ENCODE peak calls at places on chromosomes 3 and 15, in eight cellular contexts. T is adrenal gland, D is PC-3, N is cardiac muscle cell, A is left ventricle myocardium inferior, K is upper lobe of right lung, Y is heart left ventricle, R is GM23338. U is an unnamed sample.

GRCh38 chr3:14423963-14424362 is 21.6 kb downstream of the SLC6A6 start:
- DNase-seq in N (no peak), K (no peak), Y (no peak), D (no peak), T (no peak), R (no peak), A (no peak), U (no peak)

GRCh38 chr3:3627104-3627503 is 172.1 kb upstream of the LRRN1 start:
- DNase-seq in N (no peak), Y (no peak), A (no peak), R (no peak), K (no peak), D (no peak), T (no peak), U (no peak)

GRCh38 chr15:80693682-80694623 is 1.2 kb upstream of the ABHD17C start:
- DNase-seq in D (peak; percentile 34), Y (peak; percentile 8), A (no peak), T (no peak), K (no peak), R (no peak), N (no peak), U (peak; percentile 37)

GRCh38 chr3:125212096-125212508 is 446 bp downstream of the SLC12A8 start:
- DNase-seq in A (no peak), R (peak; percentile 82), Y (no peak), K (peak; percentile 66), D (peak; percentile 20), N (peak; percentile 33), T (no peak), U (peak; percentile 30)

GRCh38 chr3:86104154-86104553 is 886.8 kb downstream of the VGLL3 start:
- DNase-seq in R (peak; percentile 51), K (no peak), Y (no peak), T (no peak), D (no peak), A (no peak), N (no peak), U (no peak)

GRCh38 chr3:47083786-47084185 is 80.1 kb downstream of the SETD2 start:
- DNase-seq in K (no peak), Y (no peak), D (no peak), R (no peak), N (no peak), A (no peak), T (no peak), U (no peak)

GRCh38 chr3:191721983-191722382 is 261.0 kb downstream of the PYDC2 start:
- DNase-seq in D (peak; percentile 20), R (no peak), N (peak; percentile 22), T (peak; percentile 67), Y (no peak), A (no peak), K (no peak), U (peak; percentile 48)

GRCh38 chr15:38085931-38086562 is 151.6 kb downstream of the TMCO5A start:
- DNase-seq in N (no peak), K (no peak), Y (no peak), A (no peak), D (no peak), T (no peak), R (no peak), U (no peak)

GRCh38 chr3:143775401-143775970 is 72.8 kb downstream of the SLC9A9 start:
- DNase-seq in A (no peak), Y (no peak), N (peak; percentile 65), K (no peak), R (peak; percentile 62), T (no peak), D (peak; percentile 61), U (no peak)

GRCh38 chr3:36763850-36764703 is at the start of gene DCLK3:
- DNase-seq in R (peak; percentile 66), D (no peak), K (no peak), T (no peak), A (no peak), Y (no peak), N (peak; percentile 67), U (no peak)

GRCh38 chr3:70298385-70298784 is 14.1 kb downstream of the MDFIC2 start:
- DNase-seq in D (peak; percentile 24), K (no peak), N (no peak), T (no peak), A (no peak), Y (no peak), R (no peak), U (no peak)

GRCh38 chr15:62989366-62990055 is 53.0 kb upstream of the TPM1 start:
- DNase-seq in A (no peak), Y (no peak), K (no peak), N (no peak), D (no peak), R (no peak), T (no peak), U (no peak)

GRCh38 chr15:75178171-75178937 is 23.3 kb upstream of the C15orf39 start:
- DNase-seq in Y (peak; percentile 43), K (peak; percentile 84), D (no peak), R (peak; percentile 71), N (peak; percentile 77), T (no peak), A (peak; percentile 43), U (peak; percentile 45)

GRCh38 chr3:155303540-155303939 is 10.1 kb upstream of the STRIT1 start:
- DNase-seq in Y (no peak), T (no peak), N (no peak), A (no peak), D (no peak), K (no peak), R (no peak), U (no peak)

GRCh38 chr15:52102468-52102867 is 10.1 kb downstream of the BCL2L10 start:
- DNase-seq in D (peak; percentile 20), Y (no peak), R (no peak), K (no peak), N (no peak), T (no peak), A (no peak), U (no peak)

GRCh38 chr3:157156844-157157635 is 2.9 kb downstream of the CCNL1 start:
- DNase-seq in T (no peak), N (no peak), A (no peak), D (no peak), K (no peak), Y (no peak), R (peak; percentile 55), U (no peak)

GRCh38 chr3:157152930-157153329 is 7.0 kb downstream of the CCNL1 start:
- DNase-seq in R (no peak), T (no peak), K (no peak), Y (no peak), N (no peak), A (no peak), D (no peak), U (no peak)

GRCh38 chr3:157154563-157155333 is 5.2 kb downstream of the CCNL1 start:
- DNase-seq in Y (no peak), D (no peak), A (no peak), N (no peak), T (no peak), K (no peak), R (no peak), U (no peak)

GRCh38 chr3:157157836-157158235 is 2.1 kb downstream of the CCNL1 start:
- DNase-seq in K (no peak), Y (no peak), T (no peak), A (no peak), D (no peak), N (no peak), R (no peak), U (no peak)

GRCh38 chr3:157155591-157155990 is 4.4 kb downstream of the CCNL1 start:
- DNase-seq in R (no peak), A (no peak), N (no peak), K (no peak), T (no peak), D (no peak), Y (no peak), U (no peak)
- H3K4me3 ChIP-seq in R (peak overlapping the region; percentile 5), A (peak overlapping the region; percentile 83), N (peak overlapping the region; percentile 23), K (peak overlapping the region; percentile 6), T (no peak overlapping the region), D (peak overlapping the region; percentile 92), Y (no peak overlapping the region), U (no peak overlapping the region)

DNA sequence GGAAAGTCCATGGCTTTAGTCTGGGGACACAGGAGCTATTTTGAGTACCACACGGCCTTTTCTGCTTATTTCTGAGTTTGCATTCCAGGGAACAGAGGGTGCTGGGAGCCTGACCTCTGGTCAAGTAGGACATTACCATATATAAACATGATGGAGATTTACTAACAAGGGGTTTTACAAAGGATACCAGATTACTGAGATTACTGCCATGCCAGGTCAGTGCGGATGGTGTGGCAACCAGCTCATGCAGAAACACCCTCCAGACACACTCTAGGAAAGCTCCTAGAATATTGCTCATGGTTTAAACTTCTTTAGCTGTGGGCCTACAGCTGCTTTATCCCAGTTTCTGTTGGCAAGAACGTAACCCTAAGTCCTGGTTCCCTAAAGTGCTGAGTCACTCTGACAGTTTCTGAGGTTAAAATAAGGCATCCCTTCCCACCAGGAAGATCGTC is 54.3 kb upstream of the AGTR1 start:
- DNase-seq in R (peak; percentile 23), A (no peak), T (no peak), Y (no peak), D (no peak), K (no peak), N (peak; percentile 3), U (no peak)
- H3K27ac ChIP-seq in R (no peak overlapping the region), A (peak overlapping the region; percentile 72), T (no peak overlapping the region), Y (no peak overlapping the region), D (no peak overlapping the region), K (no peak overlapping the region), N (no peak overlapping the region), U (no peak overlapping the region)

DNA sequence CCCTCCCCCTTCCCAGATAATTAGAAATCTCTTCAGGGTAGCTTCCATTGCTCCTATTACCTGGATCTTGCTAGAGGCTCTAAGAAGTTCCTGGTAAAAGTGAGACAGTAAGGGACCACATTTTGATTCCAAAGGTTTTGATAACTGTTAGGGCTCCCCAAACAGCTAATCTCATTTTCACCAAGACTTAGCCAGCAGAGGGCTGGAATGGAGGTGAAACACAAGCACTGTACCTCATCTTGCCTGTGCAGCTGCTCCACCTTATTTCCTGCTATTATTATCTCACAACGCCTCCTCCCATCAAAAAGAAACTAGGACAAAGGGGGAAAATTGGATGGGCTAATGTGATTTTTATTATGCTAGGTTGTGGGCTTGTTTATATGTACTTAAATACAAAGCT is 7.3 kb downstream of the SETD5 start:
- DNase-seq in K (no peak), N (peak; percentile 14), T (no peak), D (no peak), Y (no peak), R (no peak), A (no peak), U (no peak)
- TF ChIP-seq CTCF in K (no peak), N (no peak), T (no peak), D (peak; percentile 30), Y (no peak), R (no peak), A (peak; percentile 27), U (no peak)

GRCh38 chr15:66486887-66487286 is 10.7 kb downstream of the SNAPC5 start:
- DNase-seq in Y (no peak), D (no peak), T (no peak), R (no peak), A (no peak), K (no peak), N (no peak), U (no peak)

GRCh38 chr15:66482539-66482938 is 15.0 kb downstream of the SNAPC5 start:
- DNase-seq in R (no peak), D (no peak), Y (no peak), N (no peak), K (no peak), A (no peak), T (no peak), U (no peak)

GRCh38 chr15:66483131-66483566 is 14.4 kb downstream of the SNAPC5 start:
- DNase-seq in K (peak; percentile 69), N (no peak), D (peak; percentile 82), T (no peak), R (no peak), A (no peak), Y (no peak), U (peak; percentile 87)

GRCh38 chr15:66481107-66481856 is 16.3 kb downstream of the SNAPC5 start:
- DNase-seq in R (no peak), N (no peak), D (peak; percentile 84), T (no peak), A (no peak), K (no peak), Y (no peak), U (no peak)

GRCh38 chr15:66484539-66485112 is 12.9 kb downstream of the SNAPC5 start:
- DNase-seq in R (no peak), K (no peak), D (no peak), Y (no peak), N (no peak), T (no peak), A (no peak), U (no peak)
- H3K4me3 ChIP-seq in R (no peak overlapping the region), K (no peak overlapping the region), D (no peak overlapping the region), Y (no peak overlapping the region), N (no peak overlapping the region), T (no peak overlapping the region), A (no peak overlapping the region), U (no peak overlapping the region)